ENCODE peak calls at places on chromosome 15, in four cellular contexts. One of them, this sample, is unnamed.

GRCh38 chr15:37102315-37103021 is 2.1 kb upstream of the MEIS2 start:
- DNase-seq in COR-L47: peak; percentile 65
- DNase-seq in cardiac fibroblast: peak; percentile 51
- DNase-seq in HFFc6: no peak
- DNase-seq in this sample: peak; percentile 50

GRCh38 chr15:85543741-85544155 is 163.3 kb downstream of the AKAP13 start:
- DNase-seq in COR-L47: peak; percentile 88
- DNase-seq in cardiac fibroblast: no peak
- DNase-seq in HFFc6: no peak
- DNase-seq in this sample: no peak

GRCh38 chr15:26771168-26771916 is 1.5 kb downstream of the GABRB3 start:
- DNase-seq in COR-L47: no peak
- DNase-seq in cardiac fibroblast: no peak
- DNase-seq in HFFc6: no peak
- DNase-seq in this sample: peak; percentile 25

GRCh38 chr15:80099246-80099645 is 39.8 kb downstream of the ZFAND6 start:
- DNase-seq in COR-L47: no peak
- DNase-seq in cardiac fibroblast: no peak
- DNase-seq in HFFc6: no peak
- DNase-seq in this sample: no peak

GRCh38 chr15:85330941-85331588 is 49.3 kb upstream of the AKAP13 start:
- DNase-seq in COR-L47: peak; percentile 83
- DNase-seq in cardiac fibroblast: peak; percentile 97
- DNase-seq in HFFc6: peak; percentile 89
- DNase-seq in this sample: peak; percentile 84

GRCh38 chr15:32855942-32856341 is 138.1 kb downstream of the GREM1 start:
- DNase-seq in COR-L47: no peak
- DNase-seq in cardiac fibroblast: peak; percentile 100
- DNase-seq in HFFc6: peak; percentile 96
- DNase-seq in this sample: peak; percentile 73

GRCh38 chr15:45441686-45442085 is 63.3 kb upstream of the GATM start:
- DNase-seq in COR-L47: no peak
- DNase-seq in cardiac fibroblast: no peak
- DNase-seq in HFFc6: no peak
- DNase-seq in this sample: no peak

GRCh38 chr15:75672111-75672602 is 24.4 kb downstream of the SNX33 start:
- DNase-seq in COR-L47: no peak
- DNase-seq in cardiac fibroblast: no peak
- DNase-seq in HFFc6: no peak
- DNase-seq in this sample: no peak

GRCh38 chr15:78437107-78437761 is 782 bp upstream of the IREB2 start:
- DNase-seq in COR-L47: no peak
- DNase-seq in cardiac fibroblast: no peak
- DNase-seq in HFFc6: no peak
- DNase-seq in this sample: peak; percentile 52

This sample was measured in GM03348.